ENCODE peak calls at places on chromosomes 3 and 15, in four cellular contexts. One of them, this sample, is unnamed.

GRCh38 chr3:62922326-62922725 is 47.1 kb upstream of the CADPS start:
- DNase-seq in omental fat pad: no peak
- DNase-seq in psoas muscle: no peak
- DNase-seq in Calu3: no peak
- DNase-seq in this sample: no peak

GRCh38 chr3:156489462-156489911 is 65.4 kb downstream of the SSR3 start:
- DNase-seq in omental fat pad: no peak
- DNase-seq in psoas muscle: no peak
- DNase-seq in Calu3: no peak
- DNase-seq in this sample: no peak

GRCh38 chr15:46616033-46616432 is 981.2 kb downstream of the SQOR start:
- DNase-seq in omental fat pad: no peak
- DNase-seq in psoas muscle: no peak
- DNase-seq in Calu3: no peak
- DNase-seq in this sample: no peak

GRCh38 chr3:184807549-184807948 is 4.4 kb upstream of the VPS8 start:
- DNase-seq in omental fat pad: no peak
- DNase-seq in psoas muscle: no peak
- DNase-seq in Calu3: no peak
- DNase-seq in this sample: no peak

GRCh38 chr15:31325432-31325975 is 1.1 kb upstream of the KLF13 start:
- DNase-seq in omental fat pad: no peak
- DNase-seq in psoas muscle: peak
- DNase-seq in Calu3: peak
- DNase-seq in this sample: no peak

GRCh38 chr3:123440181-123440580 is 8.7 kb downstream of the ADCY5 start:
- DNase-seq in omental fat pad: no peak
- DNase-seq in psoas muscle: no peak
- DNase-seq in Calu3: no peak
- DNase-seq in this sample: no peak

GRCh38 chr3:149575213-149575961 is 82.4 kb downstream of the WWTR1 start:
- DNase-seq in omental fat pad: no peak
- DNase-seq in psoas muscle: peak
- DNase-seq in Calu3: no peak
- DNase-seq in this sample: no peak

GRCh38 chr3:52469001-52469400 is 13.6 kb downstream of the NISCH start:
- DNase-seq in omental fat pad: no peak
- DNase-seq in psoas muscle: no peak
- DNase-seq in Calu3: no peak
- DNase-seq in this sample: no peak

GRCh38 chr3:110579841-110580550 is 491.6 kb upstream of the NECTIN3 start:
- DNase-seq in omental fat pad: no peak
- DNase-seq in psoas muscle: no peak
- DNase-seq in Calu3: no peak
- DNase-seq in this sample: no peak

GRCh38 chr15:48149858-48150257 is 28.2 kb downstream of the MYEF2 start:
- DNase-seq in omental fat pad: no peak
- DNase-seq in psoas muscle: no peak
- DNase-seq in Calu3: no peak
- DNase-seq in this sample: no peak

GRCh38 chr15:45429974-45430792 is 51.8 kb upstream of the GATM start:
- DNase-seq in omental fat pad: peak
- DNase-seq in psoas muscle: peak
- DNase-seq in Calu3: peak
- DNase-seq in this sample: no peak

GRCh38 chr3:139302084-139302800 is 41.6 kb upstream of the MRPS22 start:
- DNase-seq in omental fat pad: no peak
- DNase-seq in psoas muscle: peak
- DNase-seq in Calu3: peak
- DNase-seq in this sample: no peak

GRCh38 chr15:37891754-37892368 is 42.6 kb upstream of the TMCO5A start:
- DNase-seq in omental fat pad: no peak
- DNase-seq in psoas muscle: no peak
- DNase-seq in Calu3: no peak
- DNase-seq in this sample: no peak

GRCh38 chr15:39393575-39394335 is 187.1 kb upstream of the THBS1 start:
- DNase-seq in omental fat pad: no peak
- DNase-seq in psoas muscle: no peak
- DNase-seq in Calu3: no peak
- DNase-seq in this sample: no peak

GRCh38 chr3:30353711-30354467 is 252.5 kb upstream of the TGFBR2 start:
- DNase-seq in omental fat pad: no peak
- DNase-seq in psoas muscle: no peak
- DNase-seq in Calu3: no peak
- DNase-seq in this sample: no peak

GRCh38 chr15:25784141-25784540 is 79.0 kb downstream of the ATP10A start:
- DNase-seq in omental fat pad: no peak
- DNase-seq in psoas muscle: no peak
- DNase-seq in Calu3: no peak
- DNase-seq in this sample: no peak

GRCh38 chr15:25784876-25785642 is 78.1 kb downstream of the ATP10A start:
- DNase-seq in omental fat pad: no peak
- DNase-seq in psoas muscle: no peak
- DNase-seq in Calu3: no peak
- DNase-seq in this sample: no peak

GRCh38 chr15:25783134-25783533 is 80.0 kb downstream of the ATP10A start:
- DNase-seq in omental fat pad: no peak
- DNase-seq in psoas muscle: no peak
- DNase-seq in Calu3: no peak
- DNase-seq in this sample: no peak

GRCh38 chr15:25785643-25786029 is 77.5 kb downstream of the ATP10A start:
- DNase-seq in omental fat pad: no peak
- DNase-seq in psoas muscle: no peak
- DNase-seq in Calu3: no peak
- DNase-seq in this sample: no peak

GRCh38 chr15:25783607-25784131 is 79.5 kb downstream of the ATP10A start:
- DNase-seq in omental fat pad: no peak
- DNase-seq in psoas muscle: no peak
- DNase-seq in Calu3: no peak
- DNase-seq in this sample: no peak
- TF ChIP-seq CTCF in omental fat pad: no peak
- TF ChIP-seq CTCF in psoas muscle: no peak
- TF ChIP-seq CTCF in Calu3: no peak
- TF ChIP-seq CTCF in this sample: peak

DNA sequence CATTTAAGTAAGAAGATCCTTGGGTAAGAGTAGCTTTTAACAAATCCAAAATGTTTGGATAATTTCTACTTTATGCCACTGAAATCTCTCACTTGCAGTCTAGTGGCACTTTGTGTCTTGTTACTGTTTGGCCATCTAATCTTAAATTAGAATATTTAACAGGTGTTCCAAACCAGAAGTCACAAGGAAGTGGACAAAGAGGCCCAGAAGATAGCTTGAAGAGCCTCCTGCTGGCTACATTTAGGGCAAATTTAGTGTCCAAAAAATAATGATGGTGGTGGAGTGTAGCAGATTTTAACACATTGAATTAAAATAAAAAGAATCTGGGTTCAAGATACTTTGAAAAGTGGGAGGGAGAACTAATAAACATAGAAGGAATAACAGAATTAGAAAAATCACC is 172.2 kb downstream of the GHSR start:
- DNase-seq in omental fat pad: no peak
- DNase-seq in psoas muscle: no peak
- DNase-seq in Calu3: no peak
- DNase-seq in this sample: no peak
- TF ChIP-seq CTCF in omental fat pad: no peak
- TF ChIP-seq CTCF in psoas muscle: no peak
- TF ChIP-seq CTCF in Calu3: no peak
- TF ChIP-seq CTCF in this sample: peak

GRCh38 chr3:152957488-152957887 is 122.6 kb downstream of the P2RY1 start:
- DNase-seq in omental fat pad: no peak
- DNase-seq in psoas muscle: no peak
- DNase-seq in Calu3: no peak
- DNase-seq in this sample: no peak

GRCh38 chr3:152964901-152965609 is 130.1 kb downstream of the P2RY1 start:
- DNase-seq in omental fat pad: no peak
- DNase-seq in psoas muscle: no peak
- DNase-seq in Calu3: no peak
- DNase-seq in this sample: no peak

GRCh38 chr3:152960684-152961083 is 125.8 kb downstream of the P2RY1 start:
- DNase-seq in omental fat pad: no peak
- DNase-seq in psoas muscle: no peak
- DNase-seq in Calu3: no peak
- DNase-seq in this sample: no peak

DNA sequence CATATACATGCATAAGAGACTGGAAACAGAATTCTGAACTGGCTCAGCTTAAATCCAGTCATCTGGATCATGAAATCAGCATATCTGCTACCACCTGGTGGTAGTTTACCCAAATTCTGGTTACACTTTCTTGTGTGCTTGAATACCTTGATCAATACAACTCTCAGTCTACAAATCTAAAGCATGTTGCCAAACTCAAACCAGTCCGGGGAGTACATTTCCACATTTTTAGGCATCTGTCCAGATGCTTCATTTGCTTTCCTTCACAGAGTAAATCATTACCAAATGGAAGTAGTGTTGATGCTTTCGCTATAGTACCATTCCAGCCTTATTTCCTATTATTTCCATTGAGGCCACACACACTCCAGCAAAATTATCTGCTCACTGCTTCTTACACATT is 126.4 kb downstream of the P2RY1 start:
- DNase-seq in omental fat pad: no peak
- DNase-seq in psoas muscle: no peak
- DNase-seq in Calu3: peak
- DNase-seq in this sample: no peak
- TF ChIP-seq CTCF in omental fat pad: no peak
- TF ChIP-seq CTCF in psoas muscle: peak
- TF ChIP-seq CTCF in Calu3: peak
- TF ChIP-seq CTCF in this sample: peak

DNA sequence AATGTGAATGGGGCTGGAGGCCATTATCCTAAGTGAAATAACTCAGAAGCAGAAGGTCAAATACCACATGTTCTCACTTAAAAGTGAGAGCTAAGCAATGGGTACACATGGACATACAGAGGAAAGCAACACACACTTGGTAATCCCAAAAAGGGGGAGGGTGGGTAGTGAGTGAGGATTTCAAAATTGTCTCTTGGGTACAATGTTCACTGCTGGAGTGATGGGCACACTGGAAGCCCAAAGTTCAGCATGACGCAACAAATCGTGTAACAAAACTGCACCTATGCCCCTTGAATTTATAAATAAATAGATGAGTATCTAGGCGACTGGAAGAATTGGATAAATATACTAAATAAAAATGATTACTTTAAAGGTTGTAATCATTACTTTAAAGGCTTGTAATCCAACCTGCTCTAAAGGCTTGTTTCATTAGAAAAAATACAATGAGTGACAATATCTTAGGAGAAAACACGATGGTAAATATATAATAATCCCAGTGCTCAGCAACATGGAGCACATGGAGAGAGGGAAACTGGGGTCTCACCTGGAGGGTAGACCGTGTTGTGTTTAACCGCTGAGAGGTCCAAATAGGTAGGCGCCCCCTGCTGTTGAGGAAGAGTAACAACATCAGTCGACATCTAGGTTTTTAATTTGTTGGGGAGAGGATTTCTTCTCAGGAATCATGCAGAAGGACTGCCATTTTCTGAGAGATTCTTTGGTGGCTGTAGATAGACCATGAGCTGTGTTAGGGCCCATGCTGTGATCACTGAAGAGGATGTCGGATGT is 78.5 kb upstream of the ROBO1 start:
- DNase-seq in omental fat pad: no peak
- DNase-seq in psoas muscle: no peak
- DNase-seq in Calu3: no peak
- DNase-seq in this sample: no peak
- TF ChIP-seq CTCF in omental fat pad: no peak
- TF ChIP-seq CTCF in psoas muscle: peak
- TF ChIP-seq CTCF in Calu3: no peak
- TF ChIP-seq CTCF in this sample: peak

GRCh38 chr3:107927361-107928083 is 163.3 kb downstream of the CD47 start:
- DNase-seq in omental fat pad: peak
- DNase-seq in psoas muscle: peak
- DNase-seq in Calu3: peak
- DNase-seq in this sample: no peak
- TF ChIP-seq CTCF in omental fat pad: no peak
- TF ChIP-seq CTCF in psoas muscle: peak
- TF ChIP-seq CTCF in Calu3: peak
- TF ChIP-seq CTCF in this sample: peak